ENCODE peak calls at places on chromosome 7, in five cellular contexts. R, J, D, G and C are unnamed samples.

GRCh38 chr7:156556083-156556482 is 84.5 kb upstream of the RNF32 start:
- DNase-seq in R (no peak), J (no peak), D (no peak), G (no peak), C (no peak)

GRCh38 chr7:140679186-140679585 is 6.4 kb downstream of the ADCK2 start:
- DNase-seq in R (no peak), J (no peak), D (no peak), G (no peak), C (no peak)

GRCh38 chr7:150686030-150686626 is 622 bp downstream of the GIMAP2 start:
- DNase-seq in R (no peak), J (no peak), D (no peak), G (no peak), C (no peak)

GRCh38 chr7:129110575-129111376 is 33.7 kb upstream of the TSPAN33 start:
- DNase-seq in R (no peak), J (peak), D (no peak), G (no peak), C (no peak)

GRCh38 chr7:42198974-42199668 is 37.9 kb downstream of the GLI3 start:
- DNase-seq in R (no peak), J (no peak), D (no peak), G (no peak), C (no peak)

GRCh38 chr7:13420711-13421110 is 568.8 kb downstream of the ETV1 start:
- DNase-seq in R (no peak), J (no peak), D (no peak), G (no peak), C (no peak)

GRCh38 chr7:102021841-102022618 is 204.6 kb downstream of the CUX1 start:
- DNase-seq in R (peak), J (no peak), D (no peak), G (no peak), C (no peak)

GRCh38 chr7:128104109-128104742 is 73.0 kb upstream of the LRRC4 start:
- DNase-seq in R (peak), J (no peak), D (no peak), G (peak), C (no peak)

GRCh38 chr7:33719059-33719581 is 186.2 kb upstream of the BMPER start:
- DNase-seq in R (no peak), J (no peak), D (no peak), G (peak), C (no peak)

GRCh38 chr7:101922631-101923275 is 105.3 kb downstream of the CUX1 start:
- DNase-seq in R (peak), J (no peak), D (no peak), G (no peak), C (no peak)

GRCh38 chr7:148563583-148564274 is 26.8 kb upstream of the C7orf33 start:
- DNase-seq in R (no peak), J (no peak), D (no peak), G (no peak), C (no peak)

GRCh38 chr7:116171094-116171493 is 39.2 kb upstream of the TES start:
- DNase-seq in R (no peak), J (no peak), D (no peak), G (no peak), C (no peak)

GRCh38 chr7:33039257-33039904 is 23.2 kb downstream of the NT5C3A start:
- DNase-seq in R (no peak), J (no peak), D (no peak), G (no peak), C (no peak)

GRCh38 chr7:32019008-32019578 is 51.1 kb downstream of the PDE1C start:
- DNase-seq in R (no peak), J (no peak), D (no peak), G (no peak), C (no peak)

GRCh38 chr7:157001920-157002818 is 8.3 kb downstream of the MNX1 start:
- DNase-seq in R (no peak), J (no peak), D (no peak), G (no peak), C (peak)

GRCh38 chr7:79787101-79787500 is 333.6 kb upstream of the MAGI2 start:
- DNase-seq in R (no peak), J (no peak), D (no peak), G (no peak), C (no peak)

GRCh38 chr7:140342732-140343514 is 55.4 kb downstream of the SLC37A3 start:
- DNase-seq in R (peak), J (peak), D (no peak), G (peak), C (peak)

GRCh38 chr7:156604311-156604710 is 36.3 kb upstream of the RNF32 start:
- DNase-seq in R (no peak), J (no peak), D (no peak), G (no peak), C (no peak)

GRCh38 chr7:102072636-102073209 is 213.9 kb upstream of the SH2B2 start:
- DNase-seq in R (no peak), J (no peak), D (no peak), G (no peak), C (no peak)

GRCh38 chr7:116399808-116400207 is 99.7 kb upstream of the CAV2 start:
- DNase-seq in R (no peak), J (no peak), D (no peak), G (no peak), C (no peak)

GRCh38 chr7:140201393-140201792 is 24.6 kb upstream of the KDM7A start:
- DNase-seq in R (no peak), J (no peak), D (no peak), G (no peak), C (no peak)

GRCh38 chr7:132501956-132502355 is 74.3 kb downstream of the PLXNA4 start:
- DNase-seq in R (no peak), J (no peak), D (no peak), G (no peak), C (no peak)

GRCh38 chr7:132504851-132505250 is 71.4 kb downstream of the PLXNA4 start:
- DNase-seq in R (no peak), J (no peak), D (no peak), G (no peak), C (no peak)

GRCh38 chr7:132500727-132501410 is 75.4 kb downstream of the PLXNA4 start:
- DNase-seq in R (no peak), J (peak), D (no peak), G (peak), C (peak)

GRCh38 chr7:132503415-132503814 is 72.9 kb downstream of the PLXNA4 start:
- DNase-seq in R (no peak), J (no peak), D (no peak), G (no peak), C (no peak)

GRCh38 chr7:132504071-132504470 is 72.2 kb downstream of the PLXNA4 start:
- DNase-seq in R (no peak), J (no peak), D (no peak), G (no peak), C (no peak)
- TF ChIP-seq CTCF in R (no peak), J (no peak), D (no peak), G (no peak), C (no peak)

GRCh38 chr7:17948503-17949238 is 8.4 kb upstream of the SNX13 start:
- DNase-seq in R (no peak), J (no peak), D (no peak), G (no peak), C (no peak)
- H3K27ac ChIP-seq in R (no peak), J (no peak), D (no peak), G (no peak), C (no peak)

DNA sequence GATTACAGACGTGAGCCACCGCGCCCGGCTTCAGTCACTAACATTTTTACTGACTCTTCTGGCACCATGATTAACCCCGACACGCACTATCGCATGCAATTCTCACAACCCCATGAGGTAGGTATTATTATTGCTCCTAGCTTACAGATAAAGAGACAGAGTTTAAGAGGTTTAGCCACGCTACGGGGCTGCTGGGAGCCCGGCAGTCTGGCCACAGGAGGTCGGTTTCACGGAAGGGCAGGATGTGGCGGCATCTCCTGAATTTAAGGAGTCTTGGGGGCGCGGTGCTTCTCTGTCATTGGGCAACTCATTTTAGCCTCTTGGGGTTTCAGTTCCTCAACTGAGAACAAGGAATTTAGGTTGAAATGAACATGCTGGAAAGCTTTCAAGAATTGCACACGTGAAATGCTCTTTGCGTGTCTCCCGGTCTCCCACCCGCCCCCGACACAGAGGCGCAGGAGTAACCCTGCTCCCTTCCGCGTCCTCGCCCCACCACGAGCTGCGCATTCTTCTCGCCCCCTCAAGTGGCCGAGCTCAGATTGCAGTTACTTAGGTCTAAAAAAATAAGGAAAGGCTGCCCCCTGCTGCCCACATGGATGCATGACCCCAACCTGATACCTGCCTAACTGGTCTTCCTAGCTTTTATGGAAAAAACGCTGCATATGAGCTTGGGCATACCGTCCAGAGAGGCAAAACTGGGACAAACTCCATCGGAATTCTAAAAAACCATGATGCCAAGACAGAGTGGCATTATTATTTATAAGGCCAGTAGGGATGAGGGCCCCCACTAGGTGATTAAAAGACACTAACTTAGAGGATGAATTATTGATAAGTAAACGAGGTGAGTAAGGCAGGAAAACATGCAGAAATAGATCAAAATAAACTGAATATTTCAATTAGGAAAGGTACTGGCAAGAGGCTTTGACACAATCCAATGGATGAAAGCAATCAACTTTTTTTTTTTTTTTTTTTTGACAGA is 12.4 kb downstream of the PRSS2 start:
- DNase-seq in R (peak), J (peak), D (peak), G (peak), C (peak)
- H3K4me3 ChIP-seq in R (peak), J (peak), D (peak), G (peak), C (peak)

DNA sequence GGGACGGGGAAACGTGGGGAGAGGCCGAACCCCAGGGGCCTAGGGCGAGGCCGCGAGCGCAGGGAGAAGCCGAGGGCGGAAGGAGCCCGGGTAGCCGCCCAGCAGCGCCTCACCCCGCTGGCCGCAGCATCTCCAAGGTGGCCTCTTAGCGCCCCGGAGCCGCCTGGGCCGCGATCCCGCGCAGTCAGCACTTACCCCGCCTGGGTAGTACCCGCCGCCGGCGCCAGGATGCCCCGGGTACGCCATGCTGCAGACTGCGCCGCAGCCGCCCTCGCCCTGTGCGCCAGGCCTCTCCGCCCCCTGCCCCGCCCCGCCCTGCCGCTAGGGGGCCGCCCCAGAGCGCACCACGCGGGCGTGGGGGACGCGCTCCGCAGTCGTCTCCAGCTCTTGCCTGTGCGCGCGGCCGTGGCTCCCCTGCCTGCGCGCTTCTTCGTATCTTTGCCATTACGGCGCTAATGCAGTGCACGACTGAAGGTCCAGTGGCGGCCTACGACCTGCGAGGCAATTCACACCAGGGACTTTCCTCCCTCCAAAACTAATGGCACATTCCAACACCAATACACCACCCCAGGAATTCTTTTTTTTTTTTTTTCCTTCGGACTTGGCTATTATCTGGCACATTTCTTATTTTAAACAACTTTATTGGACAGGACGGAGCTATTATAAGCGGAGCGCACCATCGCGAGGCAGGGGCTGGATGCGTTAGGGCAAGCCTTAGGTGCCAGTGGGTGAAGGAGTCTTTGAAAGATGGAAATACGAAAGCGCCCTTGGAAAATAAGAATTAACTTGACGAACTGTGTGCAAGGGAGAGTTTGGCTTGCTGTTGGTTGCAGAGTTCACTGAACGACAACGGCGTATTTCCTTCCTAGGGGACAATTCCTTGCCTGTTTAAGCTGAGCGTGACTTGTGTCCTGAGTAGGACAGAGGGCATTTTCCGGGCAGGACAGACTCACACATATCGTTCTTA is at the start of gene SRI:
- DNase-seq in R (peak), J (peak), D (peak), G (peak), C (peak)
- TF ChIP-seq CTCF in R (peak), J (peak), D (peak), G (peak), C (peak)

GRCh38 chr7:108419961-108420360 is 36.3 kb downstream of the NRCAM start:
- DNase-seq in R (no peak), J (no peak), D (no peak), G (no peak), C (no peak)
- H3K27ac ChIP-seq in R (no peak), J (no peak), D (no peak), G (no peak), C (no peak)

DNA sequence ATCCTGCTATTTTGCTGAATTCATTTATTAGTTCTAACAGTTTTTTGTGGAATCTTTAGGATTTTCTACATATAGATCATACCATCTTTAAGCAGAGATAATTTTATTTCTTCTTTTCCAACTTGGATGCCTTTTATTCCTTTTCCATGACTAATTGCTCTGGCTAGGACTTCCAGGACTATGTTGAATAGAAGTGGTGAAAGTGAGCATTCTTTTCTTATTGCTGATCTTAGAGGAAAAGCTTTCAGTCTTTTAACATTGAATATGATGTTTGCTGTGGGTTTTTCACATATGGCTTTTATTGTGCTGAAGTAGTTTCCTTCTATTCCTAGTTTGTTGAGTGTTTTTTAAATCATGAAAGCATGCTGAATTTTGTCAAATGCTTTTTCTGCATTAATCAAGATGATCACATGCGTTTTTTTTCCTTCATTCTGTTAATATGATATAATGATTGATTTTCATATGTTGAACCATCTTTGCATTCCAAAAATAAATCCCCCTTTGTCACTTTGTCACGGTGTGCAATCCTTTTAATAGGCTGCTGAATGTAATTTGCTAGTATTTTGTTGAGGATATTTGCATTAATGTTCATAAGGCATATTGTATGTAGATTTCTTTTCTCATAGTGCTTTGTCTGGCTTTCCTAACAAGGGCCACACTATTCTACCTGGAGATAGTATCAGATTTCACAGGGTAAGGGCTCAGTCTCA is 92.9 kb downstream of the ZNF467 start:
- DNase-seq in R (no peak), J (no peak), D (no peak), G (no peak), C (no peak)
- H3K4me3 ChIP-seq in R (no peak), J (no peak), D (no peak), G (no peak), C (no peak)

GRCh38 chr7:45901566-45901965 is 13.3 kb downstream of the IGFBP1 start:
- DNase-seq in R (no peak), J (no peak), D (no peak), G (no peak), C (no peak)

GRCh38 chr7:45897042-45897690 is 8.9 kb downstream of the IGFBP1 start:
- DNase-seq in R (no peak), J (no peak), D (no peak), G (no peak), C (no peak)

GRCh38 chr7:45898241-45898640 is 10.0 kb downstream of the IGFBP1 start:
- DNase-seq in R (no peak), J (no peak), D (no peak), G (no peak), C (no peak)

GRCh38 chr7:45902820-45903219 is 14.5 kb downstream of the IGFBP1 start:
- DNase-seq in R (no peak), J (no peak), D (no peak), G (no peak), C (no peak)
- TF ChIP-seq CTCF in R (no peak), J (no peak), D (peak), G (no peak), C (no peak)

DNA sequence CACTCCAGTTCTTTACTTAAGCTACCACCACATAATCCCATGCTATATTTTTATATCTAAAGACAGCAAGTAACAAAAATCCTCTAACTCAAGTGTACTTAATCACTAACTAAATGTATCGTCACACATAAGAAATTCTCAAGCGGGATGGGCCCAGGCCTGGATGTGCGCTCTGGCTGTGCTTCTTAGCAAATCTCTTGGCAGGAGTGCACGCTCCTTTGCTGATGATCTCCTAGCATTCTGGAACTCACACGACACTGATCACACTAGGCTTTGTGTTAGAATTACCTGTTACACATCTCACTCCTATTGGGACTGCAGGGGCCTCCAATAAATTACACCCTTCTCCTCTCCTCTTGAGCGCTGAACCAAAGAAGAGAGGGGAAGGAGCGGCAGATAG is 46.7 kb upstream of the CALD1 start:
- DNase-seq in R (no peak), J (no peak), D (no peak), G (no peak), C (no peak)
- H3K27ac ChIP-seq in R (no peak), J (no peak), D (no peak), G (no peak), C (no peak)

DNA sequence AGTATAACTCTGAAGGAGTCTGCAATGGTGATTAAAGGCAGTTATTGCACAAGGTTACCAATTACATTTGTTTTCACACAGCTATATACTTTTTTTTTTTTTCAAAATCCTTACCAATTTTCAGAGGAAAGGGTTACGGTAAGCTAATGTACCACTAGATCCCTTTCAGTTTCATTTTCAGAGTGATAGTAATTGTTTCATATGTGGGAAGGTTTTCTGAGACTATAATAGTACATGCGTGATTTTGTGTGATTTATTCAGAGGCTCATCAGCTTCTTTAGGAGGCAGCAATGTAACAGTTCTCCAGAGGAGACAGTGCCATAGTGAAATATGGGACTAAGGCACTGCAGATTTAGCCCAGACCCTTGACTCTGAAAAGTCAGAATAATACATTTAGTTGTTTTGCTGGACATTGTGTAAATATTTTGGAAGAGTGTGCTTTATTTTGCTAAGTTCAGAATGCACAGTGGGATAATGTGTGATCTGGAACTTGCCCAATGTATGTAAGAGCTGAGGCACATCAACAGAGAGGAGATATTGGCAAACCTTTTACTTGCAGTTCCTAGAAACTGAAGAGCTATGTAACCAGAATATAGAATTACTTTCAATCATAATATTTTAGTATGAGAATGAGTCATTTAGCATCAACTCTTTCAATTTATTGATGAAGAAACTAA is 207.5 kb upstream of the TEX47 start:
- DNase-seq in R (no peak), J (no peak), D (no peak), G (no peak), C (no peak)
- H3K4me3 ChIP-seq in R (peak), J (no peak), D (no peak), G (no peak), C (peak)

GRCh38 chr7:149638566-149639320 is 134.6 kb downstream of the ZNF467 start:
- DNase-seq in R (no peak), J (no peak), D (no peak), G (no peak), C (no peak)

GRCh38 chr7:149637911-149638565 is 135.3 kb downstream of the ZNF467 start:
- DNase-seq in R (no peak), J (no peak), D (no peak), G (no peak), C (no peak)

GRCh38 chr7:149644754-149645153 is 128.6 kb downstream of the ZNF467 start:
- DNase-seq in R (no peak), J (no peak), D (no peak), G (no peak), C (no peak)

DNA sequence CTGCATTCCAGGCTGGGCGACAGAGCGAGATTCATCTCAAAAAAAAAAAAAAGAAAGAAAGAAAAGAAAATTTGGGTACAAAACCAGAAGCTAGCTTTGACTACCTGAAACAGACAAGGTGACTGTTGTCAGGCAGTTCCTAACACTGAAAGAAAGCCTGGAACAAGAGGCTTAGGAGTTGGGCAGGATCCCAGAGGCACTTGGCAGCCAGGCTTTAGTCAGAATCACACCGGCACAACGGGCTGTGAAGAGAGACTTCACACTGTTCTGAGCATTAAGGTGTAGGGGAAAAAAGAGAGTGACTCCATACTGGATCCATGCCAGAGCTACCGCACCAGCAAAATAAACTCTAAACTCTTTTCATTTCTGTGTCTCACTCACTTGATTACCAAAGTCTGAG is 130.8 kb downstream of the ZNF467 start:
- DNase-seq in R (no peak), J (no peak), D (no peak), G (peak), C (no peak)
- TF ChIP-seq CTCF in R (no peak), J (no peak), D (no peak), G (no peak), C (no peak)